ENCODE peak calls at places on chromosomes 2 and 18, in nine cellular contexts. U, K, Z, G, S, L, B, O and W are unnamed samples.

GRCh38 chr2:163681765-163682164 is 54.0 kb downstream of the FIGN start:
- DNase-seq in U (no peak), K (no peak), Z (no peak), G (peak; percentile 74), S (no peak), L (no peak), B (no peak), O (no peak), W (no peak)

GRCh38 chr2:232592687-232593407 is 40.6 kb upstream of the EFHD1 start:
- DNase-seq in U (peak; percentile 73), K (no peak), Z (no peak), G (peak; percentile 89), S (no peak), L (no peak), B (no peak), O (no peak), W (no peak)

GRCh38 chr18:51195086-51195601 is 2.3 kb downstream of the MEX3C start:
- DNase-seq in U (no peak), K (no peak), Z (no peak), G (no peak), S (no peak), L (no peak), B (no peak), O (peak; percentile 2), W (no peak)

GRCh38 chr2:172677363-172677762 is 58.3 kb upstream of the RAPGEF4 start:
- DNase-seq in U (no peak), K (no peak), Z (no peak), G (no peak), S (no peak), L (no peak), B (no peak), O (no peak), W (no peak)

GRCh38 chr2:189826039-189826438 is 41.8 kb downstream of the PMS1 start:
- DNase-seq in U (no peak), K (no peak), Z (no peak), G (no peak), S (no peak), L (no peak), B (no peak), O (peak; percentile 54), W (no peak)

GRCh38 chr2:72942881-72943418 is 25.6 kb downstream of the EMX1 start:
- DNase-seq in U (no peak), K (no peak), Z (no peak), G (no peak), S (no peak), L (no peak), B (peak; percentile 2), O (no peak), W (no peak)

GRCh38 chr18:52427521-52428175 is 87.7 kb downstream of the DCC start:
- DNase-seq in U (no peak), K (peak; percentile 82), Z (no peak), G (no peak), S (no peak), L (no peak), B (no peak), O (no peak), W (no peak)

GRCh38 chr2:151049746-151050145 is 211.9 kb downstream of the RBM43 start:
- DNase-seq in U (no peak), K (no peak), Z (no peak), G (peak; percentile 84), S (no peak), L (no peak), B (no peak), O (no peak), W (no peak)

GRCh38 chr2:238998775-238999174 is 150.9 kb downstream of the TWIST2 start:
- DNase-seq in U (no peak), K (no peak), Z (no peak), G (no peak), S (no peak), L (peak; percentile 21), B (no peak), O (no peak), W (no peak)

GRCh38 chr2:174465327-174465726 is 21.5 kb downstream of the GPR155 start:
- DNase-seq in U (no peak), K (no peak), Z (no peak), G (no peak), S (peak; percentile 52), L (peak; percentile 75), B (no peak), O (no peak), W (no peak)

GRCh38 chr2:6412533-6413085 is 453.1 kb downstream of the CMPK2 start:
- DNase-seq in U (no peak), K (no peak), Z (no peak), G (peak; percentile 60), S (no peak), L (no peak), B (no peak), O (no peak), W (no peak)

GRCh38 chr2:26786207-26787023 is 559 bp downstream of the CENPA start:
- DNase-seq in U (no peak), K (no peak), Z (peak; percentile 39), G (no peak), S (peak; percentile 38), L (peak; percentile 73), B (peak; percentile 42), O (no peak), W (no peak)

GRCh38 chr18:615773-616172 is 19.0 kb downstream of the CLUL1 start:
- DNase-seq in U (no peak), K (no peak), Z (no peak), G (peak; percentile 10), S (no peak), L (no peak), B (no peak), O (no peak), W (no peak)

GRCh38 chr18:48792611-48793368 is 158.0 kb downstream of the SMAD7 start:
- DNase-seq in U (peak; percentile 12), K (no peak), Z (no peak), G (no peak), S (no peak), L (peak; percentile 25), B (no peak), O (no peak), W (no peak)

GRCh38 chr18:37465922-37466321 is 99.7 kb downstream of the CELF4 start:
- DNase-seq in U (no peak), K (no peak), Z (no peak), G (no peak), S (no peak), L (no peak), B (no peak), O (no peak), W (no peak)

DNA sequence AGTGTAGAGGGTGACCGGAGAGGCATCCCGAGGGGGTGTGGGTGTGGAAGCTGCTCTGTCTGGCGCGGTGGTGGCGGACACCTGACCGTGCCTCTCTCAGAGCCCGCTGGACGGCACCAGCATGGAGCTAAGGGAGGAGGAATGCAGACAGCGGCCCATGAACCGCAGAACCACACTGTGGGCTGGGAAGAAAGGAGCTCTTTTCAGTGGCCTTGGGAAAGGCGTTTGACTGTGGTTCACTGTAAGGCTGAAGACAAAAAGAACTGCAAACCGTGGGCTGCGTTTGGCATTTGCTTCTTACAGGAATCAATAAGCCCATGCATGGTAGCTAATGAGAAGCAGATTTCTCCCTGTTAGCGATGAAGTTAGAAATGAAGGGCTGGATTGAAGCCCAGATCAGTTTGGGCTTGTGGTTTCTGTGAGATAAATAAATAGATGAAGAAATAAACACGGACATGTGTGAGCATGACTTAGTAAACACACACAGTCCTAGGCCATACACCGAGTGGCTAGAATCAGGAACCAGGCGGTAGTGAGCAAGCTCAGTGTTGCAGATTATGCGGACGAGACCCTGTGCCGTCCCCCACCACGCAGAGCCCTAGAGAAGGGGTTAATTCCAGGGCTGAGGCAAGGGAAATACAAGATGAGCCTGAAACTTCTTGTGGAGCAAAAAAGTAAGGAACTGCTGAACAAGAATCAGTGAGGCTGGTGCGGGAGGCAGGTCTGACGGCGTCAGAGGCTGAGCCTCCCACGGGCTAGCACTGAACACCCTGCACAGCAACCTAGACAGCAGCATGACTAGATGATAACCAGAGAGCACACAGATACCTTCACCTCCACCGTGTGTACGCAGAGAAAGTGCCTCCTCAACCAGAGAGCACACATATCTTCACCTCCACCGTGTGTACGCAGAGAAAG is 29.3 kb upstream of the NFATC1 start:
- DNase-seq in U (no peak), K (peak; percentile 8), Z (no peak), G (peak; percentile 96), S (no peak), L (peak; percentile 24), B (no peak), O (no peak), W (no peak)
- H3K27ac ChIP-seq in U (no peak overlapping the region), K (no peak overlapping the region), Z (no peak overlapping the region), G (peak overlapping the region; percentile 20), S (no peak overlapping the region), L (peak overlapping the region; percentile 44), B (no peak overlapping the region), O (no peak overlapping the region), W (no peak overlapping the region)

GRCh38 chr18:79402209-79402576 is 6.5 kb downstream of the NFATC1 start:
- DNase-seq in U (no peak), K (no peak), Z (no peak), G (no peak), S (no peak), L (no peak), B (peak; percentile 18), O (no peak), W (no peak)
- H3K27ac ChIP-seq in U (no peak overlapping the region), K (no peak overlapping the region), Z (peak overlapping the region; percentile 95), G (no peak overlapping the region), S (no peak overlapping the region), L (no peak overlapping the region), B (peak overlapping the region; percentile 94), O (no peak overlapping the region), W (no peak overlapping the region)

DNA sequence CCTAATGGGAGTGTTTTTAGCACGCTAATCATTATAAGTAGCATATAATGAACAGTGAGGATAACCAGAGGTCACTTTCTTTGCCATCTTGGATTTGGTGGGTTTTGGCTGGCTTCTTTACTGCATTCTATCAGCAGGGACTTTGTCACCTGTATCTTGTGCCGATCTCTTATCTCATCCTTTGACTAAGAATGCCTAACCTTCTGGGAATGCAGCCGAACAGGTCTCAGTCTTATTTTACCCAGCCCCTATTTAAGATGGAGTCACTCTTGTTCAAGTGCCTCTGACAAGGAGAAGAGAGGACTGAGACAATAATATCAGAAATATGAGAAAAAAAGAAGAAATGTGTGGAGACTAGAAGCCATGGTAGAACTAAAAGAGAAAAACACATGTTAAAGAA is 276.4 kb downstream of the TMX3 start:
- DNase-seq in U (no peak), K (no peak), Z (no peak), G (no peak), S (no peak), L (no peak), B (no peak), O (no peak), W (no peak)
- H3K27ac ChIP-seq in U (no peak overlapping the region), K (peak overlapping the region; percentile 82), Z (no peak overlapping the region), G (peak overlapping the region; percentile 83), S (peak overlapping the region; percentile 12), L (no peak overlapping the region), B (no peak overlapping the region), O (no peak overlapping the region), W (no peak overlapping the region)

GRCh38 chr2:218964041-218964771 is 4.7 kb downstream of the CDK5R2 start:
- DNase-seq in U (no peak), K (no peak), Z (no peak), G (peak; percentile 88), S (peak; percentile 60), L (peak; percentile 58), B (no peak), O (no peak), W (no peak)
- H3K27ac ChIP-seq in U (no peak overlapping the region), K (no peak overlapping the region), Z (no peak overlapping the region), G (peak overlapping the region; percentile 67), S (peak overlapping the region; percentile 66), L (peak overlapping the region; percentile 95), B (no peak overlapping the region), O (peak overlapping the region; percentile 28), W (no peak overlapping the region)

GRCh38 chr18:74289946-74290478 is 1.8 kb downstream of the CYB5A start:
- DNase-seq in U (no peak), K (no peak), Z (no peak), G (no peak), S (no peak), L (no peak), B (no peak), O (no peak), W (no peak)
- H3K27ac ChIP-seq in U (peak overlapping the region; percentile 84), K (no peak overlapping the region), Z (no peak overlapping the region), G (no peak overlapping the region), S (no peak overlapping the region), L (no peak overlapping the region), B (peak overlapping the region; percentile 16), O (no peak overlapping the region), W (no peak overlapping the region)